ENCODE peak calls at places on chromosomes 5 and 9, in six cellular contexts. K is HepG2, O is upper lobe of left lung, Y is K562, V is A549, F is GM12878. J is an unnamed sample.

GRCh38 chr5:27578280-27578679 is 539.9 kb upstream of the CDH9 start:
- ATAC-seq in K (no peak), O (no peak), Y (no peak), V (no peak), F (no peak), J (no peak)

GRCh38 chr9:13149454-13149853 is 130.0 kb downstream of the MPDZ start:
- ATAC-seq in K (no peak), O (no peak), Y (no peak), V (no peak), F (no peak), J (no peak)

GRCh38 chr5:9594913-9595312 is 35.2 kb downstream of the TAS2R1 start:
- ATAC-seq in K (no peak), O (no peak), Y (no peak), V (no peak), F (no peak), J (no peak)

GRCh38 chr5:157665467-157666085 is 5.8 kb upstream of the C5orf52 start:
- ATAC-seq in K (no peak), O (no peak), Y (no peak), V (peak; percentile 66), F (no peak), J (no peak)

GRCh38 chr9:122810306-122810946 is 10.5 kb downstream of the OR1K1 start:
- ATAC-seq in K (peak; percentile 93), O (peak; percentile 88), Y (peak; percentile 96), V (peak; percentile 97), F (peak; percentile 96), J (peak; percentile 77)

GRCh38 chr9:12613071-12613470 is 80.1 kb upstream of the TYRP1 start:
- ATAC-seq in K (no peak), O (no peak), Y (no peak), V (no peak), F (no peak), J (no peak)

GRCh38 chr5:8615142-8615858 is 746.4 kb downstream of the MTRR start:
- ATAC-seq in K (no peak), O (no peak), Y (no peak), V (no peak), F (no peak), J (no peak)

GRCh38 chr9:36328798-36329411 is 70.7 kb upstream of the GNE start:
- ATAC-seq in K (peak; percentile 52), O (peak; percentile 56), Y (peak; percentile 90), V (peak; percentile 83), F (peak; percentile 85), J (no peak)

GRCh38 chr5:56813302-56813701 is 2.0 kb upstream of the MAP3K1 start:
- ATAC-seq in K (no peak), O (no peak), Y (no peak), V (no peak), F (peak; percentile 25), J (no peak)

GRCh38 chr5:57166250-57166649 is 7.6 kb upstream of the GPBP1 start:
- ATAC-seq in K (no peak), O (no peak), Y (peak; percentile 72), V (no peak), F (peak; percentile 90), J (no peak)

GRCh38 chr5:84242286-84242685 is 142.4 kb downstream of the EDIL3 start:
- ATAC-seq in K (no peak), O (peak; percentile 59), Y (no peak), V (no peak), F (no peak), J (no peak)

GRCh38 chr9:89781838-89782237 is 177.0 kb downstream of the GADD45G start:
- ATAC-seq in K (no peak), O (peak; percentile 38), Y (no peak), V (no peak), F (peak; percentile 96), J (peak; percentile 65)

GRCh38 chr5:69528015-69528414 is 32.0 kb upstream of the GTF2H2C start:
- ATAC-seq in K (no peak), O (peak; percentile 56), Y (no peak), V (no peak), F (no peak), J (no peak)

GRCh38 chr9:33157960-33158359 is 9.2 kb downstream of the B4GALT1 start:
- ATAC-seq in K (no peak), O (no peak), Y (no peak), V (no peak), F (no peak), J (no peak)

GRCh38 chr5:62578540-62578939 is at the start of gene LRRC70:
- ATAC-seq in K (peak; percentile 70), O (no peak), Y (peak; percentile 63), V (no peak), F (peak; percentile 85), J (no peak)

GRCh38 chr5:136212252-136212721 is 19.3 kb upstream of the SMIM32 start:
- ATAC-seq in K (peak; percentile 63), O (no peak), Y (peak; percentile 92), V (peak; percentile 74), F (peak; percentile 85), J (no peak)

GRCh38 chr5:181167814-181168488 is 20.6 kb downstream of the OR2V2 start:
- ATAC-seq in K (no peak), O (no peak), Y (peak; percentile 20), V (no peak), F (peak; percentile 43), J (no peak)

GRCh38 chr9:34809504-34810186 is 99.7 kb upstream of the CCL21 start:
- ATAC-seq in K (no peak), O (peak; percentile 43), Y (peak; percentile 79), V (peak; percentile 75), F (no peak), J (no peak)

GRCh38 chr5:14006823-14007510 is 62.5 kb upstream of the DNAH5 start:
- ATAC-seq in K (no peak), O (no peak), Y (no peak), V (no peak), F (no peak), J (peak; percentile 73)

GRCh38 chr9:134875376-134875775 is 5.2 kb upstream of the FCN2 start:
- ATAC-seq in K (no peak), O (no peak), Y (no peak), V (no peak), F (no peak), J (no peak)

GRCh38 chr5:174767670-174768069 is 43.3 kb downstream of the MSX2 start:
- ATAC-seq in K (no peak), O (no peak), Y (no peak), V (no peak), F (no peak), J (no peak)

GRCh38 chr5:1725641-1726468 is 73.8 kb downstream of the MRPL36 start:
- ATAC-seq in K (no peak), O (no peak), Y (no peak), V (no peak), F (no peak), J (no peak)

GRCh38 chr5:1032011-1032410 is 23.4 kb downstream of the NKD2 start:
- ATAC-seq in K (no peak), O (no peak), Y (no peak), V (no peak), F (no peak), J (no peak)

GRCh38 chr5:97266576-97266975 is 83.5 kb upstream of the RIOK2 start:
- ATAC-seq in K (no peak), O (no peak), Y (no peak), V (no peak), F (no peak), J (peak; percentile 89)

GRCh38 chr5:76402880-76403712 is at the start of gene IQGAP2:
- ATAC-seq in K (peak; percentile 71), O (peak; percentile 83), Y (peak; percentile 94), V (peak; percentile 96), F (peak; percentile 76), J (peak; percentile 70)
- TF ChIP-seq POLR2A in K (peak; percentile 61), O (no peak), Y (peak; percentile 60), V (no peak), F (peak; percentile 78), J (no peak)

DNA sequence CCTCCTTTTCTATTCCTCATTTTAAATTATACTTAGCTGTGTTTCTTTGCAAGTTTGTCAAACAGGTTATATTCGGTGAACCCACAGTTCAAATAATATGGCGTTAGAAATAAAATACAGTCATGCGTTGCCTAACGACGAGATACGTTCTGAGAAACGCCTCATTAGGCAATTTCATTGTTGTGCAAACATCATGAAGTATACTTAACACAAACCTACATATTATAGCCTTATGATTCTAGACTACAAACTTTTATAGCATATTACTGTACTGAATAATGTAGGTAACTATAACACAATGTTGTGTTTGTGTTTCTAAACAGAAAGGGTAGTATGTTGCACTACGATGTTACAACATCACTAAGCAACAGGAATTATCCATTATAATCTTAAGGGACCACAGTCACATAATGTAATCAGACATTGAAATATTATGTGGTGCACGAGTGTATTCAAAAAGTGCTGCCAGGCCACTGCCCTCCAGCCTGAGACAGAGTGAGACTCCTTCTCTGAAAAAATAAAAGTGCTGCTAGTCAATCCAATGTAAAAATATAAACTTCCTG is 3.0 kb upstream of the SMC2 start:
- ATAC-seq in K (no peak), O (no peak), Y (no peak), V (no peak), F (no peak), J (no peak)
- H3K4me3 ChIP-seq in K (no peak overlapping the region), O (no peak overlapping the region), Y (no peak overlapping the region), V (no peak overlapping the region), F (no peak overlapping the region), J (peak overlapping the region; percentile 37)

GRCh38 chr5:98783051-98783649 is 9.7 kb downstream of the RGMB start:
- ATAC-seq in K (no peak), O (peak; percentile 63), Y (no peak), V (no peak), F (peak; percentile 40), J (no peak)

GRCh38 chr5:98781520-98781919 is 8.1 kb downstream of the RGMB start:
- ATAC-seq in K (no peak), O (no peak), Y (no peak), V (no peak), F (peak; percentile 10), J (no peak)

GRCh38 chr5:98781964-98782363 is 8.5 kb downstream of the RGMB start:
- ATAC-seq in K (no peak), O (no peak), Y (no peak), V (no peak), F (peak; percentile 39), J (no peak)

GRCh38 chr5:98779264-98779877 is 5.9 kb downstream of the RGMB start:
- ATAC-seq in K (peak; percentile 96), O (no peak), Y (no peak), V (no peak), F (no peak), J (no peak)

GRCh38 chr5:98780390-98780789 is 6.9 kb downstream of the RGMB start:
- ATAC-seq in K (no peak), O (no peak), Y (no peak), V (no peak), F (peak; percentile 30), J (no peak)
- TF ChIP-seq EP300 in K (no peak), O (no peak), Y (no peak), V (no peak), F (no peak), J (no peak)

GRCh38 chr9:79149585-79149984 is 422.2 kb upstream of the TLE4 start:
- ATAC-seq in K (no peak), O (no peak), Y (no peak), V (no peak), F (no peak), J (no peak)
- TF ChIP-seq POLR2A in K (no peak), O (no peak), Y (no peak), V (no peak), F (no peak), J (no peak)

GRCh38 chr9:78439192-78439865 is 142.4 kb downstream of the PSAT1 start:
- ATAC-seq in K (peak; percentile 79), O (peak; percentile 93), Y (peak; percentile 88), V (peak; percentile 92), F (peak; percentile 91), J (peak; percentile 84)
- H3K4me3 ChIP-seq in K (no peak overlapping the region), O (no peak overlapping the region), Y (no peak overlapping the region), V (no peak overlapping the region), F (no peak overlapping the region), J (no peak overlapping the region)